ENCODE peak calls at places on chromosomes 5 and 9, in eight cellular contexts. M is stimulated activated CD4-positive, alpha-beta T cell treated with anti-CD3 and anti-CD28 coated beads, Interleukin-2, amount 100 ng/mL, for 48 hours; U is globus pallidus; A is AG10803; F is tibial artery; K is amygdala; D is NCI-H1105; C is NCI-H2081 treated with DMSO at 0.1 percent for 48 hours. G is an unnamed sample.
A peak's percentile ranks its signal among the peaks of the same experiment; 100 is the strongest.

GRCh38 chr5:106882035-106882434 is 788.7 kb downstream of the EFNA5 start:
- DNase-seq in U (no peak), M (no peak), D (no peak), F (no peak), A (no peak), C (no peak), K (no peak), G (no peak)

GRCh38 chr9:112046181-112046580 is 128.9 kb downstream of the SUSD1 start:
- DNase-seq in U (no peak), F (no peak), C (no peak), D (no peak), A (peak; percentile 76), K (no peak), M (no peak), G (no peak)

GRCh38 chr5:59146729-59147128 is 563.9 kb downstream of the RAB3C start:
- DNase-seq in A (no peak), K (no peak), F (no peak), U (no peak), M (no peak), C (no peak), D (no peak), G (no peak)

GRCh38 chr9:83538172-83538889 is at the start of gene FRMD3:
- DNase-seq in C (no peak), A (peak; percentile 84), D (peak; percentile 59), M (no peak), F (peak; percentile 72), K (peak; percentile 41), U (peak; percentile 25), G (peak; percentile 76)

GRCh38 chr5:174503461-174504265 is 220.7 kb upstream of the MSX2 start:
- DNase-seq in C (no peak), U (peak; percentile 98), M (no peak), F (no peak), A (peak; percentile 49), D (peak; percentile 68), K (peak; percentile 67), G (no peak)

GRCh38 chr5:137621861-137622823 is 113.7 kb downstream of the KLHL3 start:
- DNase-seq in M (no peak), D (no peak), K (no peak), U (no peak), F (peak; percentile 63), C (no peak), A (peak; percentile 75), G (no peak)

GRCh38 chr5:173281910-173282309 is 46.3 kb downstream of the STC2 start:
- DNase-seq in F (no peak), K (no peak), C (no peak), U (no peak), D (no peak), M (no peak), A (no peak), G (no peak)

GRCh38 chr5:155080721-155081120 is 67.2 kb downstream of the KIF4B start:
- DNase-seq in C (no peak), M (no peak), K (no peak), A (peak; percentile 42), D (no peak), U (no peak), F (no peak), G (no peak)

GRCh38 chr5:14580037-14581034 is 1.3 kb upstream of the OTULINL start:
- DNase-seq in D (no peak), K (no peak), F (no peak), A (peak; percentile 68), C (no peak), M (no peak), U (no peak), G (no peak)

GRCh38 chr5:32955814-32956213 is 244.7 kb downstream of the NPR3 start:
- DNase-seq in U (no peak), C (no peak), M (no peak), D (no peak), F (no peak), A (no peak), K (no peak), G (no peak)

GRCh38 chr9:129111143-129111761 is at the start of gene PTPA:
- DNase-seq in F (peak; percentile 81), U (peak; percentile 84), D (peak; percentile 75), M (peak; percentile 83), C (peak; percentile 63), K (peak; percentile 87), A (peak; percentile 85), G (peak; percentile 96)

GRCh38 chr5:1139806-1140187 is 27.9 kb upstream of the SLC12A7 start:
- DNase-seq in D (no peak), C (no peak), F (no peak), K (no peak), U (no peak), M (no peak), A (no peak), G (no peak)

GRCh38 chr9:88777498-88778312 is 213.6 kb upstream of the S1PR3 start:
- DNase-seq in D (no peak), M (no peak), K (no peak), C (no peak), F (no peak), U (peak; percentile 16), A (no peak), G (no peak)

GRCh38 chr5:5005351-5005750 is 134.8 kb upstream of the ADAMTS16 start:
- DNase-seq in K (no peak), A (no peak), F (no peak), D (no peak), C (no peak), M (no peak), U (no peak), G (no peak)

GRCh38 chr9:128409998-128410397 is 10.7 kb upstream of the CERCAM start:
- DNase-seq in K (peak; percentile 52), M (no peak), U (peak; percentile 82), A (peak; percentile 35), D (no peak), C (no peak), F (no peak), G (no peak)

GRCh38 chr5:77394064-77394716 is 97.9 kb downstream of the WDR41 start:
- DNase-seq in A (no peak), K (no peak), U (no peak), F (no peak), D (no peak), M (no peak), C (no peak), G (no peak)

GRCh38 chr5:116492016-116492623 is 82.5 kb downstream of the SEMA6A start:
- DNase-seq in U (peak; percentile 73), D (no peak), F (no peak), K (no peak), C (no peak), A (peak; percentile 92), M (no peak), G (no peak)

GRCh38 chr5:57598756-57599155 is 116.1 kb upstream of the ACTBL2 start:
- DNase-seq in C (no peak), A (peak; percentile 43), M (peak; percentile 6), D (no peak), K (no peak), F (no peak), U (no peak), G (no peak)

GRCh38 chr5:67214036-67214435 is 17.4 kb upstream of the CD180 start:
- DNase-seq in A (no peak), F (no peak), K (no peak), D (no peak), M (no peak), U (no peak), C (no peak), G (no peak)

GRCh38 chr5:120499876-120500275 is 35.8 kb downstream of the PRR16 start:
- DNase-seq in F (no peak), D (no peak), M (no peak), K (no peak), U (no peak), C (no peak), A (no peak), G (no peak)

GRCh38 chr9:116990592-116990991 is 303.5 kb downstream of the TRIM32 start:
- DNase-seq in U (no peak), C (no peak), D (no peak), F (no peak), K (no peak), A (no peak), M (no peak), G (no peak)

G was measured in left lung.